ENCODE peak calls at places on chromosomes 12 and 14, in ten cellular contexts. G, Y, Z, V, K, S, Q, F, I and R are unnamed samples.

GRCh38 chr14:24542346-24542936 is 33.6 kb downstream of the CTSG start:
- DNase-seq in G (no peak), Y (peak), Z (no peak), V (no peak), K (no peak), S (no peak), Q (no peak), F (no peak), I (no peak), R (peak)

GRCh38 chr12:57477710-57478681 is 1.7 kb downstream of the ARHGAP9 start:
- DNase-seq in G (peak), Y (no peak), Z (peak), V (no peak), K (no peak), S (no peak), Q (no peak), F (peak), I (no peak), R (peak)

GRCh38 chr14:61543946-61544345 is 151.4 kb upstream of the HIF1A start:
- DNase-seq in G (no peak), Y (no peak), Z (no peak), V (no peak), K (no peak), S (no peak), Q (no peak), F (no peak), I (no peak), R (no peak)

GRCh38 chr12:54000105-54000773 is at the start of gene HOXC9:
- DNase-seq in G (peak), Y (peak), Z (no peak), V (no peak), K (no peak), S (no peak), Q (peak), F (no peak), I (no peak), R (no peak)

GRCh38 chr12:99392091-99392850 is 255.3 kb upstream of the GARIN6 start:
- DNase-seq in G (no peak), Y (no peak), Z (no peak), V (no peak), K (no peak), S (peak), Q (no peak), F (no peak), I (no peak), R (no peak)

GRCh38 chr14:85617799-85618198 is 87.9 kb downstream of the FLRT2 start:
- DNase-seq in G (no peak), Y (no peak), Z (no peak), V (no peak), K (no peak), S (no peak), Q (no peak), F (no peak), I (no peak), R (no peak)

GRCh38 chr12:57852620-57853509 is 6.3 kb upstream of the CTDSP2 start:
- DNase-seq in G (no peak), Y (no peak), Z (no peak), V (no peak), K (no peak), S (no peak), Q (no peak), F (no peak), I (no peak), R (no peak)

GRCh38 chr12:115941362-115941761 is 336.1 kb downstream of the MED13L start:
- DNase-seq in G (peak), Y (no peak), Z (no peak), V (no peak), K (no peak), S (no peak), Q (peak), F (no peak), I (no peak), R (peak)

GRCh38 chr12:103715494-103715893 is 125.5 kb downstream of the NT5DC3 start:
- DNase-seq in G (no peak), Y (no peak), Z (no peak), V (no peak), K (no peak), S (no peak), Q (no peak), F (no peak), I (no peak), R (no peak)

GRCh38 chr12:2690348-2691000 is 104.3 kb upstream of the FKBP4 start:
- DNase-seq in G (no peak), Y (no peak), Z (no peak), V (no peak), K (no peak), S (no peak), Q (no peak), F (no peak), I (no peak), R (no peak)

GRCh38 chr12:22865822-22866221 is 240.9 kb downstream of the ETNK1 start:
- DNase-seq in G (no peak), Y (no peak), Z (no peak), V (no peak), K (no peak), S (no peak), Q (no peak), F (no peak), I (no peak), R (no peak)

GRCh38 chr14:77825895-77826519 is 26.1 kb downstream of the ADCK1 start:
- DNase-seq in G (no peak), Y (no peak), Z (no peak), V (no peak), K (no peak), S (no peak), Q (peak), F (no peak), I (no peak), R (no peak)